ENCODE peak calls at places on chromosomes 13 and 19, in seven cellular contexts. Q, P, U, X, F, Z and B are unnamed samples.

GRCh38 chr19:46813570-46814358 is 25.4 kb upstream of the SLC1A5 start:
- DNase-seq in P (peak; percentile 46), F (no peak), Z (peak; percentile 85), Q (no peak), U (no peak), X (peak; percentile 76), B (no peak)

GRCh38 chr13:94312511-94313191 is 166.8 kb downstream of the DCT start:
- DNase-seq in P (no peak), Q (no peak), X (no peak), F (no peak), Z (no peak), U (no peak), B (peak; percentile 5)

GRCh38 chr19:8373867-8374813 is 10.2 kb downstream of the ANGPTL4 start:
- DNase-seq in P (no peak), F (no peak), Z (peak; percentile 73), X (peak; percentile 54), U (no peak), Q (no peak), B (no peak)

GRCh38 chr13:61187471-61187870 is 228.2 kb downstream of the PCDH20 start:
- DNase-seq in Z (no peak), X (no peak), F (no peak), U (no peak), P (no peak), Q (no peak), B (no peak)

GRCh38 chr13:96052655-96053002 is 572 bp downstream of the UGGT2 start:
- DNase-seq in X (no peak), P (peak; percentile 83), F (peak; percentile 25), U (peak; percentile 33), Q (no peak), Z (no peak), B (no peak)

GRCh38 chr19:46383846-46384245 is 29.5 kb downstream of the CCDC8 start:
- DNase-seq in U (no peak), Z (no peak), X (no peak), Q (no peak), P (no peak), F (no peak), B (no peak)

GRCh38 chr19:5811117-5811516 is 6.2 kb downstream of the NRTN start:
- DNase-seq in Z (no peak), U (no peak), P (no peak), F (no peak), Q (no peak), X (no peak), B (no peak)

GRCh38 chr19:14502334-14503092 is 6.6 kb upstream of the GIPC1 start:
- DNase-seq in Q (no peak), F (no peak), P (no peak), Z (no peak), X (no peak), U (no peak), B (no peak)

GRCh38 chr13:50366488-50367174 is 351.4 kb downstream of the KCNRG start:
- DNase-seq in U (no peak), Q (no peak), Z (no peak), X (no peak), F (no peak), P (no peak), B (peak; percentile 72)

GRCh38 chr13:32278456-32278855 is 36.7 kb downstream of the ZAR1L start:
- DNase-seq in F (no peak), Z (no peak), X (no peak), P (peak; percentile 91), Q (no peak), U (no peak), B (no peak)

GRCh38 chr19:2289714-2290435 is 7.9 kb upstream of the PEAK3 start:
- DNase-seq in Q (no peak), Z (no peak), F (no peak), U (no peak), P (no peak), X (no peak), B (peak; percentile 69)

GRCh38 chr13:73059460-73060250 is 850 bp downstream of the KLF5 start:
- DNase-seq in Q (peak; percentile 78), P (peak; percentile 10), F (no peak), Z (peak; percentile 85), X (peak; percentile 24), U (no peak), B (peak; percentile 31)

GRCh38 chr19:18700501-18701249 is 17.2 kb downstream of the CRTC1 start:
- DNase-seq in P (peak; percentile 29), F (no peak), Z (peak; percentile 83), U (no peak), X (peak; percentile 79), Q (peak; percentile 72), B (peak; percentile 76)

GRCh38 chr19:5293607-5294089 is 47.0 kb downstream of the PTPRS start:
- DNase-seq in X (no peak), F (no peak), U (no peak), Z (peak; percentile 46), Q (peak; percentile 73), P (peak; percentile 40), B (peak; percentile 28)

GRCh38 chr13:76764429-76764828 is 121.8 kb downstream of the KCTD12 start:
- DNase-seq in U (no peak), P (peak; percentile 10), F (no peak), Z (no peak), Q (no peak), X (peak; percentile 80), B (no peak)

GRCh38 chr13:106036870-106037269 is 498.6 kb downstream of the EFNB2 start:
- DNase-seq in F (no peak), U (no peak), P (no peak), Z (no peak), X (no peak), Q (peak; percentile 24), B (no peak)

GRCh38 chr13:106034201-106034600 is 501.3 kb downstream of the EFNB2 start:
- DNase-seq in F (no peak), Q (no peak), P (no peak), U (peak; percentile 5), X (no peak), Z (no peak), B (no peak)

GRCh38 chr13:106028916-106029315 is 506.5 kb downstream of the EFNB2 start:
- DNase-seq in F (no peak), U (no peak), Q (no peak), Z (no peak), P (no peak), X (no peak), B (no peak)

GRCh38 chr13:106029901-106030300 is 505.6 kb downstream of the EFNB2 start:
- DNase-seq in Q (no peak), P (no peak), F (no peak), Z (no peak), X (no peak), U (no peak), B (no peak)

GRCh38 chr13:106033634-106034033 is 501.8 kb downstream of the EFNB2 start:
- DNase-seq in U (peak; percentile 54), Q (no peak), F (no peak), P (peak; percentile 59), X (no peak), Z (no peak), B (no peak)
- TF ChIP-seq CTCF in U (peak; percentile 38), Q (no peak), F (no peak), P (peak; percentile 29), X (no peak), Z (no peak), B (no peak)

DNA sequence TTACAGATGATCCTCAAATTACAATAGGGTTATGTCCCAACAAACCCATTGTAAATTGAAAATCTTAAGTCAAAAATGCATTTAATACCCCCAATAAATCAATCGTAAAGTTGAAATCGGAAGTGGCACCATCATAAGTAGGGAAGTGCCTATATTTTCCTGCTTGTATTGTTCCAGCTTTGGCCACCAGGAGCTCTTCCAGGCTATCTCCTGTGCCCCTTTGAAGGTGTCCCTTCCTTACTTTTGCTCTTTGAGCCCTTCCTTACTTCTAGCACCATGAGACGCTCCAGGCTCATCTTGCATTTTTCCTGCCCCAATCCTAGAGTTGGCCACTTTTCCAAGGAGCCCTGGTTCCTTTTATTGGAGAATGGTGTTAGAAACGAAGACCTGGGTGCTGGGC is 163.0 kb upstream of the TSC22D1 start:
- DNase-seq in Z (no peak), P (no peak), F (no peak), U (no peak), X (no peak), Q (no peak), B (no peak)
- TF ChIP-seq CTCF in Z (no peak), P (no peak), F (no peak), U (no peak), X (no peak), Q (no peak), B (no peak)

GRCh38 chr13:112143046-112143752 is 76.2 kb downstream of the SOX1 start:
- DNase-seq in Q (no peak), P (no peak), X (no peak), Z (no peak), F (no peak), U (no peak), B (no peak)

GRCh38 chr13:112137144-112137543 is 70.2 kb downstream of the SOX1 start:
- DNase-seq in Q (no peak), F (no peak), Z (no peak), P (no peak), X (no peak), U (no peak), B (no peak)

GRCh38 chr13:112141643-112142400 is 74.9 kb downstream of the SOX1 start:
- DNase-seq in P (no peak), Z (no peak), U (no peak), X (no peak), Q (no peak), F (no peak), B (no peak)

GRCh38 chr13:112142401-112142930 is 75.5 kb downstream of the SOX1 start:
- DNase-seq in Q (no peak), F (no peak), X (no peak), U (no peak), Z (no peak), P (no peak), B (no peak)

DNA sequence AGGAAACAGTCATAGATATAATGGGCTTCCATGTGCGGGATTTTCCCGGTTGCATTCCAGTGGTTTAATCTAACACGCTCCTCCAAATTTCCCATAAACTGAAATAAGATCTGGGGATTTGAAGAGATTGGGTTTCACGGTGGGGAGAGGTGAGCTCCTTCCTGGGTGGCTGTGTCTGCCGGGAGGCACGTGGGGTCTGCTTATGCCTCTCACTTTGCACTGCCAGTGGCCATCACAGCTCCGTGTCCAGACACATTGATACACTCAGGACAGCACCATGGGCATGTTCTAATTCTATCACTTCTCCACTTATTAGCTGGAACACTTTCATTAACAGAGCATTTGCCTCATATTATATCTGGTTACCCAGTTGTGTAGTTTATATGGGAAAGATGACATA is 73.4 kb downstream of the SOX1 start:
- DNase-seq in Q (no peak), U (no peak), Z (no peak), P (no peak), X (no peak), F (no peak), B (no peak)
- TF ChIP-seq CTCF in Q (no peak), U (no peak), Z (no peak), P (no peak), X (no peak), F (no peak), B (no peak)

DNA sequence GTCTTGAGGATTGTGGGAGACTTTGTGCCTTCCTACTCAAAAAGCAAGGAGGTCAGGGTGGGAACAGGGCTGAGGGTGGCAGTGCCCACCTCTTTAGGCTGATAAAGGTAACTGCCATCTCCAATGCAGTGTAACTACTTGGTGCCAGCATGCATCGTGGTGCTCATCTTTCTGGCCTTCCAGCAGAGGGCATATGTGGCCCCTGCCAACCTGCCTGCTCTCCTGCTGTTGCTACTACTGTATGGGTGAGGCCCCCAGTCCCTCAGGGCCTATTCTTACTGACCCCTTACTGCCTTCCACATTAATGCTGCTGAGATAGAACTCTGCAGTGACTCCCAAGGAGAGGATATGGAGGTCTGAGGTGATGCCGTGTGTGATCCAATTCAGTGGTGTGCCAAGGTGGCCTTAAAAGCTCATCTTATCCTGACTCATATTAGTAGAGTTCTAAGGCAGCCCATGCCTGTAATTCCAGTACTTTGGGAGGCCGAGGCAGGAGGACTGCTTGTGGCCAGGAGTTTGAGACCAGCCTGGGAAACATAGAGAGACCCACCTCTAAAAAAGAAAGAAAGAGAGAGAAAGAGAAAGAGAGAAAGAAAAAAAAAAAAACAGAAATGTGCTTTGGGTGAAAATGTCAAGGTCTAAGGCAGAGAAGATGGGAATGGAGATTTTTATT is 9.6 kb upstream of the ARHGAP45 start:
- DNase-seq in Q (no peak), P (peak; percentile 67), Z (no peak), U (no peak), F (no peak), X (no peak), B (no peak)
- TF ChIP-seq CTCF in Q (no peak), P (no peak), Z (no peak), U (no peak), F (no peak), X (no peak), B (no peak)